ENCODE peak calls at places on chromosomes 4 and X, in four cellular contexts. One of them, this sample, is unnamed. For H3K4me1, the result is how much of the 10 kb centered on the place peaks cover.

GRCh38 chr4:107125496-107125895 is 89.4 kb upstream of the DKK2 start:
- DNase-seq in uterus: no peak
- DNase-seq in right lobe of liver: no peak
- DNase-seq in transverse colon: no peak
- DNase-seq in this sample: no peak

GRCh38 chr4:38757945-38758344 is 24.8 kb downstream of the TLR10 start:
- DNase-seq in transverse colon: peak
- DNase-seq in uterus: no peak
- DNase-seq in right lobe of liver: no peak
- DNase-seq in this sample: no peak

GRCh38 chrX:44244008-44244407 is 99.5 kb downstream of the EFHC2 start:
- DNase-seq in uterus: no peak
- DNase-seq in transverse colon: no peak
- DNase-seq in right lobe of liver: no peak
- DNase-seq in this sample: no peak

GRCh38 chrX:50154429-50154828 is 46.4 kb downstream of the AKAP4 start:
- DNase-seq in uterus: no peak
- DNase-seq in transverse colon: no peak
- DNase-seq in right lobe of liver: no peak
- DNase-seq in this sample: no peak

GRCh38 chrX:154607370-154607769 is 11.7 kb downstream of the CTAG1B start:
- DNase-seq in transverse colon: no peak
- DNase-seq in uterus: no peak
- DNase-seq in right lobe of liver: peak
- DNase-seq in this sample: no peak

GRCh38 chrX:128816919-128817318 is 706.4 kb downstream of the SMARCA1 start:
- DNase-seq in transverse colon: no peak
- DNase-seq in uterus: no peak
- DNase-seq in right lobe of liver: no peak
- DNase-seq in this sample: no peak

GRCh38 chrX:13667940-13668339 is 15.0 kb downstream of the TCEANC start:
- DNase-seq in uterus: no peak
- DNase-seq in right lobe of liver: no peak
- DNase-seq in transverse colon: no peak
- DNase-seq in this sample: no peak

GRCh38 chrX:153662266-153662665 is 11.3 kb downstream of the PNCK start:
- DNase-seq in transverse colon: peak
- DNase-seq in right lobe of liver: peak
- DNase-seq in uterus: no peak
- DNase-seq in this sample: peak

GRCh38 chrX:108323751-108324150 is 114.5 kb downstream of the COL4A6 start:
- DNase-seq in transverse colon: no peak
- DNase-seq in uterus: no peak
- DNase-seq in right lobe of liver: no peak
- DNase-seq in this sample: no peak

GRCh38 chr4:146654976-146655761 is 16.5 kb downstream of the POU4F2 start:
- DNase-seq in uterus: no peak
- DNase-seq in transverse colon: no peak
- DNase-seq in right lobe of liver: no peak
- DNase-seq in this sample: no peak

GRCh38 chr4:3276961-3277360 is 15.9 kb upstream of the RGS12 start:
- DNase-seq in transverse colon: no peak
- DNase-seq in uterus: no peak
- DNase-seq in right lobe of liver: no peak
- DNase-seq in this sample: no peak

GRCh38 chrX:76555816-76556215 is 128.3 kb downstream of the MAGEE1 start:
- DNase-seq in uterus: no peak
- DNase-seq in right lobe of liver: no peak
- DNase-seq in transverse colon: no peak
- DNase-seq in this sample: no peak

GRCh38 chrX:109533005-109533404 is 3.6 kb upstream of the NXT2 start:
- DNase-seq in transverse colon: no peak
- DNase-seq in uterus: no peak
- DNase-seq in right lobe of liver: no peak
- DNase-seq in this sample: no peak

GRCh38 chr4:55312491-55313101 is 33.4 kb upstream of the SRD5A3 start:
- DNase-seq in uterus: peak
- DNase-seq in right lobe of liver: no peak
- DNase-seq in transverse colon: peak
- DNase-seq in this sample: no peak

GRCh38 chrX:29487214-29487613 is 728.1 kb upstream of the MAGEB2 start:
- DNase-seq in right lobe of liver: no peak
- DNase-seq in uterus: no peak
- DNase-seq in transverse colon: no peak
- DNase-seq in this sample: no peak

GRCh38 chr4:55947912-55948725 is 626 bp upstream of the CEP135 start:
- DNase-seq in uterus: no peak
- DNase-seq in right lobe of liver: no peak
- DNase-seq in transverse colon: no peak
- DNase-seq in this sample: no peak

GRCh38 chrX:54481751-54482150 is 14.3 kb downstream of the FGD1 start:
- DNase-seq in uterus: no peak
- DNase-seq in transverse colon: no peak
- DNase-seq in right lobe of liver: no peak
- DNase-seq in this sample: no peak

GRCh38 chr4:62487016-62487415 is 1286.9 kb downstream of the ADGRL3 start:
- DNase-seq in right lobe of liver: no peak
- DNase-seq in transverse colon: no peak
- DNase-seq in uterus: no peak
- DNase-seq in this sample: no peak

GRCh38 chr4:37890501-37891220 is at the start of gene TBC1D1:
- DNase-seq in transverse colon: peak
- DNase-seq in uterus: peak
- DNase-seq in right lobe of liver: peak
- DNase-seq in this sample: peak

GRCh38 chr4:105426187-105426897 is 47.5 kb downstream of the PPA2 start:
- DNase-seq in uterus: no peak
- DNase-seq in right lobe of liver: no peak
- DNase-seq in transverse colon: no peak
- DNase-seq in this sample: no peak

GRCh38 chr4:15658136-15658535 is 3.0 kb upstream of the FBXL5 start:
- DNase-seq in uterus: no peak
- DNase-seq in right lobe of liver: no peak
- DNase-seq in transverse colon: no peak
- DNase-seq in this sample: no peak

GRCh38 chr4:88191404-88191803 is 33.0 kb upstream of the ABCG2 start:
- DNase-seq in right lobe of liver: no peak
- DNase-seq in transverse colon: no peak
- DNase-seq in uterus: no peak
- DNase-seq in this sample: no peak

GRCh38 chr4:52368895-52369294 is 290.2 kb downstream of the USP46 start:
- DNase-seq in right lobe of liver: no peak
- DNase-seq in transverse colon: no peak
- DNase-seq in uterus: no peak
- DNase-seq in this sample: no peak

GRCh38 chrX:34521563-34521962 is 135.5 kb downstream of the TMEM47 start:
- DNase-seq in uterus: no peak
- DNase-seq in transverse colon: no peak
- DNase-seq in right lobe of liver: no peak
- DNase-seq in this sample: no peak

GRCh38 chrX:77953708-77954107 is 15.7 kb downstream of the PGAM4 start:
- DNase-seq in uterus: no peak
- DNase-seq in transverse colon: no peak
- DNase-seq in right lobe of liver: no peak
- DNase-seq in this sample: no peak

GRCh38 chrX:12360389-12360788 is 222.1 kb downstream of the FRMPD4 start:
- DNase-seq in right lobe of liver: no peak
- DNase-seq in transverse colon: no peak
- DNase-seq in uterus: no peak
- DNase-seq in this sample: no peak

GRCh38 chr4:153521467-153521866 is 55.3 kb downstream of the TMEM131L start:
- DNase-seq in transverse colon: no peak
- DNase-seq in right lobe of liver: no peak
- DNase-seq in uterus: no peak
- DNase-seq in this sample: no peak
- H3K4me1 ChIP-seq in transverse colon: under half
- H3K4me1 ChIP-seq in right lobe of liver: under half
- H3K4me1 ChIP-seq in uterus: under half
- H3K4me1 ChIP-seq in this sample: half or more

GRCh38 chr4:102734116-102734515 is 26.7 kb downstream of the MANBA start:
- DNase-seq in uterus: no peak
- DNase-seq in right lobe of liver: no peak
- DNase-seq in transverse colon: no peak
- DNase-seq in this sample: no peak

GRCh38 chr4:102734591-102735385 is 26.0 kb downstream of the MANBA start:
- DNase-seq in transverse colon: no peak
- DNase-seq in uterus: no peak
- DNase-seq in right lobe of liver: no peak
- DNase-seq in this sample: no peak

GRCh38 chr4:102732678-102733445 is 27.9 kb downstream of the MANBA start:
- DNase-seq in right lobe of liver: no peak
- DNase-seq in uterus: no peak
- DNase-seq in transverse colon: no peak
- DNase-seq in this sample: no peak

GRCh38 chr4:102735578-102735977 is 25.2 kb downstream of the MANBA start:
- DNase-seq in uterus: no peak
- DNase-seq in transverse colon: no peak
- DNase-seq in right lobe of liver: no peak
- DNase-seq in this sample: no peak

DNA sequence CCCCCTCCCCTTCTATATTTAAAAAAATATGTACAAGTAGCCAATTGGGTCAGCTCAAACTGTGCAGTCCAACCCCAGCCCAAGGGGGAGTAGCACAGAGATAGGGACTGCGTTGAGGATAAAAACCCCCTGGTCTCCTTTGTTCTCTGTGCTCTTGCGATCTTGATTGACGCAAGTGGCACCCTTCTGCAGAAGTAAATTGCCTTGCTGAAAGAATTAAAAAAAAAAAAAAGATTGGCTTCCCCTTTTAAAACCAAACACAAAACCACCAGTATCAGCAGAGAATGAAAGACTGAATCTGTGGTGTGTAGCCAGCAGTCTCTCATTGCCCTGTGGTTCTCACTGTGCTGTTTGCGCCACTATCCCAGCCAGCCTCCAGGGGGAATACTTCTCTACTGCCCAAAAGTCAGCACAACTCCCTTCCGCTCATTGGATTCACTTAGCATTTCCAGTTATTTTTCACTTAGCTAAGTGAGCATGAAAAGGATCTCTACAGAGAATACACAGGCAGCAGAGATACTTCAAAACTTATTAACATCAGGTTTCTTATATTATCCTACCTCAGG is 29.7 kb downstream of the MANBA start:
- DNase-seq in right lobe of liver: no peak
- DNase-seq in transverse colon: no peak
- DNase-seq in uterus: no peak
- DNase-seq in this sample: no peak
- TF ChIP-seq CTCF in right lobe of liver: no peak
- TF ChIP-seq CTCF in transverse colon: no peak
- TF ChIP-seq CTCF in uterus: no peak
- TF ChIP-seq CTCF in this sample: peak

DNA sequence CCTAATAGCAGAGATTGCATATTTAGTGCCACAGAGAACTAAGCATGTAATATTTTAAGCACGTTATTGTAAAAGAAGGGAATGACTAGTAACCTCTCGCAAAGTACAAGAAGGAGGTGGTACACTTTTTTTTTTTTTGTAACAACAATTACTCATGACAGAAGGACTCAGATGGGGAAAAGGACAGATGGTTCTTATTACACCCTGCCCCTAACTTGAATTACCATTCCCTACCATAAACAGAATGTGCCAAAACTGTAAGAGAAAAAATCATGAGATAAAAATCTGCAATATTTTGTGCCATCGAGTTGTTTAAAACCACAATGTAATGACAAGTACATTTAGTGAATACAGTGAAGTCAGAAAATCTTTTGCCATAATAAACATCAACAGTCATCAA is 33.0 kb upstream of the RAPGEF2 start:
- DNase-seq in transverse colon: no peak
- DNase-seq in right lobe of liver: no peak
- DNase-seq in uterus: no peak
- DNase-seq in this sample: no peak
- H3K27ac ChIP-seq in transverse colon: no peak
- H3K27ac ChIP-seq in right lobe of liver: no peak
- H3K27ac ChIP-seq in uterus: no peak
- H3K27ac ChIP-seq in this sample: no peak

GRCh38 chr4:183157215-183157614 is 58.2 kb downstream of the WWC2 start:
- DNase-seq in right lobe of liver: no peak
- DNase-seq in uterus: no peak
- DNase-seq in transverse colon: no peak
- DNase-seq in this sample: no peak
- H3K4me1 ChIP-seq in right lobe of liver: under half
- H3K4me1 ChIP-seq in uterus: under half
- H3K4me1 ChIP-seq in transverse colon: under half
- H3K4me1 ChIP-seq in this sample: under half